ENCODE peak calls at places on chromosomes 13 and 19, in five cellular contexts. One of them, this sample, is unnamed. For H3K4me1, the result is how much of the 10 kb centered on the place peaks cover.

GRCh38 chr13:85093808-85094207 is 705.4 kb downstream of the SLITRK6 start:
- DNase-seq in mucosa of descending colon: no peak
- DNase-seq in mesendoderm: peak
- DNase-seq in HCT116: peak
- DNase-seq in A549: no peak
- DNase-seq in this sample: no peak

GRCh38 chr13:85729296-85729695 is 69.9 kb downstream of the SLITRK6 start:
- DNase-seq in mucosa of descending colon: no peak
- DNase-seq in mesendoderm: no peak
- DNase-seq in HCT116: no peak
- DNase-seq in A549: peak
- DNase-seq in this sample: no peak

GRCh38 chr19:55153652-55154264 is 3.8 kb downstream of the TNNI3 start:
- DNase-seq in mucosa of descending colon: no peak
- DNase-seq in mesendoderm: no peak
- DNase-seq in HCT116: no peak
- DNase-seq in A549: peak
- DNase-seq in this sample: no peak

GRCh38 chr13:44574466-44574855 is 1.7 kb downstream of the TSC22D1 start:
- DNase-seq in mucosa of descending colon: no peak
- DNase-seq in mesendoderm: no peak
- DNase-seq in HCT116: no peak
- DNase-seq in A549: no peak
- DNase-seq in this sample: no peak

GRCh38 chr13:91347996-91348905 is 764 bp downstream of the MIR17HG start:
- DNase-seq in mucosa of descending colon: peak
- DNase-seq in mesendoderm: no peak
- DNase-seq in HCT116: no peak
- DNase-seq in A549: peak
- DNase-seq in this sample: peak

GRCh38 chr19:39997595-39998216 is 846 bp downstream of the ZNF546 start:
- DNase-seq in mucosa of descending colon: no peak
- DNase-seq in mesendoderm: no peak
- DNase-seq in HCT116: no peak
- DNase-seq in A549: no peak
- DNase-seq in this sample: no peak

GRCh38 chr13:95128045-95128643 is 173.1 kb downstream of the ABCC4 start:
- DNase-seq in mucosa of descending colon: no peak
- DNase-seq in mesendoderm: no peak
- DNase-seq in HCT116: no peak
- DNase-seq in A549: peak
- DNase-seq in this sample: no peak

GRCh38 chr19:5800361-5801270 is 4.3 kb upstream of the NRTN start:
- DNase-seq in mucosa of descending colon: no peak
- DNase-seq in mesendoderm: no peak
- DNase-seq in HCT116: no peak
- DNase-seq in A549: no peak
- DNase-seq in this sample: no peak

GRCh38 chr19:33193864-33194362 is at the start of gene LRP3:
- DNase-seq in mucosa of descending colon: peak
- DNase-seq in mesendoderm: peak
- DNase-seq in HCT116: no peak
- DNase-seq in A549: peak
- DNase-seq in this sample: no peak

GRCh38 chr13:52348983-52349780 is 56.8 kb downstream of the THSD1 start:
- DNase-seq in mucosa of descending colon: no peak
- DNase-seq in mesendoderm: peak
- DNase-seq in HCT116: peak
- DNase-seq in A549: peak
- DNase-seq in this sample: no peak

GRCh38 chr13:46472384-46472783 is 80.6 kb upstream of the LRCH1 start:
- DNase-seq in mucosa of descending colon: no peak
- DNase-seq in mesendoderm: peak
- DNase-seq in HCT116: no peak
- DNase-seq in A549: no peak
- DNase-seq in this sample: no peak

GRCh38 chr19:18416778-18417249 is 2.4 kb upstream of the SSBP4 start:
- DNase-seq in mucosa of descending colon: peak
- DNase-seq in mesendoderm: peak
- DNase-seq in HCT116: no peak
- DNase-seq in A549: peak
- DNase-seq in this sample: peak

GRCh38 chr13:112073245-112074138 is 6.5 kb downstream of the SOX1 start:
- DNase-seq in mucosa of descending colon: no peak
- DNase-seq in mesendoderm: peak
- DNase-seq in HCT116: no peak
- DNase-seq in A549: no peak
- DNase-seq in this sample: no peak

GRCh38 chr19:38346837-38347236 is 11.2 kb downstream of the CATSPERG start:
- DNase-seq in mucosa of descending colon: no peak
- DNase-seq in mesendoderm: no peak
- DNase-seq in HCT116: no peak
- DNase-seq in A549: no peak
- DNase-seq in this sample: no peak

GRCh38 chr13:62418872-62419271 is 1003.2 kb upstream of the PCDH20 start:
- DNase-seq in mucosa of descending colon: no peak
- DNase-seq in mesendoderm: no peak
- DNase-seq in HCT116: no peak
- DNase-seq in A549: no peak
- DNase-seq in this sample: no peak

GRCh38 chr13:99178636-99179035 is 22.0 kb upstream of the UBAC2 start:
- DNase-seq in mucosa of descending colon: no peak
- DNase-seq in mesendoderm: no peak
- DNase-seq in HCT116: no peak
- DNase-seq in A549: no peak
- DNase-seq in this sample: no peak
- H3K4me1 ChIP-seq in mucosa of descending colon: under half
- H3K4me1 ChIP-seq in mesendoderm: under half
- H3K4me1 ChIP-seq in HCT116: under half
- H3K4me1 ChIP-seq in A549: under half
- H3K4me1 ChIP-seq in this sample: under half

DNA sequence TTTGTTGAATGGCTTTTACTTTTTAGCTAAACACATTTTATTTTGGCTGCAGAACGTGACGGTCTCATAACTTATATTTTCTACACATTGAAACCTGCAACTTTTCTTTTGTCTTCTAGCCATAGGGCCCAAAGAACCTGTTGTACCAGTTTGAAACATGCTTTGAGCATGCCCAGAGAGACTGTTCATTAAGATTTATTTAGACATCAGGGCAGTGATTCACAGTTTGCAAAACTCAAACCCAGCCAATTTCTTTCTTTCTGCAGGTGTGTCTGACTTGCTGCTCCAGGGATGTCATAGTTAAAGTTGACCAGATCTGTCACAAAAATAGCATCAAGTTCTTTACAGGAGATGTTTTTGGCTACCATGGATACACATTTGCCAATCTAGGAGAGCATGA is 22.0 kb downstream of the SAE1 start:
- DNase-seq in mucosa of descending colon: no peak
- DNase-seq in mesendoderm: no peak
- DNase-seq in HCT116: no peak
- DNase-seq in A549: no peak
- DNase-seq in this sample: no peak
- H3K4me1 ChIP-seq in mucosa of descending colon: under half
- H3K4me1 ChIP-seq in mesendoderm: under half
- H3K4me1 ChIP-seq in HCT116: under half
- H3K4me1 ChIP-seq in A549: under half
- H3K4me1 ChIP-seq in this sample: under half

GRCh38 chr19:4432918-4433506 is 24.6 kb downstream of the UBXN6 start:
- DNase-seq in mucosa of descending colon: no peak
- DNase-seq in mesendoderm: no peak
- DNase-seq in HCT116: no peak
- DNase-seq in A549: no peak
- DNase-seq in this sample: no peak

GRCh38 chr19:4428326-4428975 is 26.0 kb downstream of the CHAF1A start:
- DNase-seq in mucosa of descending colon: no peak
- DNase-seq in mesendoderm: no peak
- DNase-seq in HCT116: no peak
- DNase-seq in A549: no peak
- DNase-seq in this sample: no peak

GRCh38 chr19:4429266-4430200 is 27.1 kb downstream of the CHAF1A start:
- DNase-seq in mucosa of descending colon: no peak
- DNase-seq in mesendoderm: no peak
- DNase-seq in HCT116: no peak
- DNase-seq in A549: no peak
- DNase-seq in this sample: no peak

GRCh38 chr19:4430760-4431159 is 26.8 kb downstream of the UBXN6 start:
- DNase-seq in mucosa of descending colon: no peak
- DNase-seq in mesendoderm: no peak
- DNase-seq in HCT116: no peak
- DNase-seq in A549: no peak
- DNase-seq in this sample: no peak

GRCh38 chr19:4431808-4432674 is 25.6 kb downstream of the UBXN6 start:
- DNase-seq in mucosa of descending colon: no peak
- DNase-seq in mesendoderm: no peak
- DNase-seq in HCT116: no peak
- DNase-seq in A549: no peak
- DNase-seq in this sample: peak
- H3K4me1 ChIP-seq in mucosa of descending colon: under half
- H3K4me1 ChIP-seq in mesendoderm: under half
- H3K4me1 ChIP-seq in HCT116: under half
- H3K4me1 ChIP-seq in A549: under half
- H3K4me1 ChIP-seq in this sample: under half

GRCh38 chr13:41017744-41018582 is 1.2 kb downstream of the ELF1 start:
- DNase-seq in mucosa of descending colon: no peak
- DNase-seq in mesendoderm: no peak
- DNase-seq in HCT116: no peak
- DNase-seq in A549: peak
- DNase-seq in this sample: no peak
- H3K4me1 ChIP-seq in mucosa of descending colon: under half
- H3K4me1 ChIP-seq in mesendoderm: under half
- H3K4me1 ChIP-seq in HCT116: under half
- H3K4me1 ChIP-seq in A549: under half
- H3K4me1 ChIP-seq in this sample: under half

DNA sequence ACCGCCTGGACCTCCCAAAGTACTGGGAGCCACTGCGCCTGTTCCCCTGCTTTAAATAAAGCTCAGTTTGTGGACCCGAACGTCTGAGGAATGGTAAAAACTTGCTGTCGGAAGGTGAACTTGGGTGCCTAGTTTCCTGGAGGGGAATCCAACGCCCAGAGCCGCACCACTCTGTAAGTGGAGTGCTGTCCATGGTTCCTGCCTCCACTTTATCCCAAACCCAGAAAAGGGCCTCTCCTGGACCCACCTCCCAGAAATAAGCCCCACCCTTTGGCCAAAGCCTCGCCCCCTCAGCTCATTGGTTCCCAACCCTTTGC is 2.3 kb downstream of the ANO8 start:
- DNase-seq in mucosa of descending colon: no peak
- DNase-seq in mesendoderm: no peak
- DNase-seq in HCT116: no peak
- DNase-seq in A549: no peak
- DNase-seq in this sample: no peak
- H3K4me1 ChIP-seq in mucosa of descending colon: under half
- H3K4me1 ChIP-seq in mesendoderm: under half
- H3K4me1 ChIP-seq in HCT116: under half
- H3K4me1 ChIP-seq in A549: under half
- H3K4me1 ChIP-seq in this sample: under half

DNA sequence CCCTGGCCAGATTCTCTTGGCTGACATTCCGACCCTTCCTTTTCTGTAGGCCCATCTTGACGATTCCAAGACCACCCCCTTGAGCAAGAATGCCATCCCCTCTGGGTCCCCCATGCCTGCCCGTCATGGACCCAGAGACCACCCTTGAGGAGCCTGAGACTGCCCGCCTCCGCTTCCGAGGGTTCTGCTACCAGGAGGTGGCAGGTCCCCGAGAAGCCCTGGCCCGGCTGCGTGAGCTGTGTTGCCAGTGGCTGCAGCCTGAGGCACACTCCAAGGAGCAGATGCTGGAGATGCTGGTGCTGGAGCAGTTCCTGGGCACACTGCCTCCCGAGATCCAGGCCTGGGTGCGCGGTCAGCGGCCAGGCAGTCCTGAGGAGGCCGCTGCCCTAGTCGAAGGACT is 978 bp downstream of the ZNF446 start:
- DNase-seq in mucosa of descending colon: no peak
- DNase-seq in mesendoderm: no peak
- DNase-seq in HCT116: no peak
- DNase-seq in A549: no peak
- DNase-seq in this sample: no peak
- H3K4me1 ChIP-seq in mucosa of descending colon: under half
- H3K4me1 ChIP-seq in mesendoderm: under half
- H3K4me1 ChIP-seq in HCT116: under half
- H3K4me1 ChIP-seq in A549: under half
- H3K4me1 ChIP-seq in this sample: under half